ENCODE peak calls at places on chromosomes 11 and 22, in ten cellular contexts. Y, W, P, J, S, A, D, N, Z and C are unnamed samples.

GRCh38 chr11:19849107-19849789 is 136.6 kb downstream of the NAV2 start:
- DNase-seq in Y (no peak), W (no peak), P (peak), J (no peak), S (peak), A (no peak), D (no peak), N (no peak), Z (no peak), C (peak)

GRCh38 chr11:119315139-119316016 is 1.6 kb downstream of the MCAM start:
- DNase-seq in Y (no peak), W (no peak), P (no peak), J (peak), S (no peak), A (no peak), D (no peak), N (peak), Z (peak), C (no peak)

GRCh38 chr11:83480811-83481210 is 194.6 kb upstream of the CCDC90B start:
- DNase-seq in Y (no peak), W (no peak), P (no peak), J (no peak), S (no peak), A (no peak), D (no peak), N (no peak), Z (no peak), C (peak)

GRCh38 chr22:36585841-36586240 is 56.9 kb upstream of the EIF3D start:
- DNase-seq in Y (no peak), W (no peak), P (no peak), J (no peak), S (no peak), A (peak), D (no peak), N (no peak), Z (no peak), C (no peak)

GRCh38 chr22:35839811-35840739 is 122.4 kb downstream of the APOL5 start:
- DNase-seq in Y (peak), W (no peak), P (peak), J (peak), S (peak), A (peak), D (peak), N (peak), Z (peak), C (peak)

GRCh38 chr11:69511358-69512015 is 30.0 kb downstream of the LINC01488 start:
- DNase-seq in Y (no peak), W (no peak), P (no peak), J (no peak), S (no peak), A (peak), D (no peak), N (no peak), Z (no peak), C (peak)

GRCh38 chr22:18076060-18076497 is 1.7 kb upstream of the PEX26 start:
- DNase-seq in Y (no peak), W (no peak), P (peak), J (peak), S (peak), A (peak), D (peak), N (peak), Z (peak), C (peak)

GRCh38 chr11:81098471-81098870 is 1635.2 kb downstream of the FAM181B start:
- DNase-seq in Y (no peak), W (no peak), P (no peak), J (no peak), S (peak), A (no peak), D (no peak), N (no peak), Z (no peak), C (no peak)

GRCh38 chr11:86639172-86639571 is 33.2 kb downstream of the ME3 start:
- DNase-seq in Y (no peak), W (no peak), P (no peak), J (no peak), S (no peak), A (no peak), D (no peak), N (no peak), Z (no peak), C (no peak)

GRCh38 chr11:28152743-28153142 is 44.6 kb downstream of the METTL15 start:
- DNase-seq in Y (no peak), W (no peak), P (no peak), J (no peak), S (no peak), A (no peak), D (no peak), N (no peak), Z (no peak), C (no peak)

GRCh38 chr11:122746050-122746478 is 90.5 kb downstream of the UBASH3B start:
- DNase-seq in Y (no peak), W (peak), P (no peak), J (peak), S (no peak), A (no peak), D (no peak), N (no peak), Z (peak), C (no peak)

GRCh38 chr11:12174145-12175143 is 64.1 kb downstream of the MICAL2 start:
- DNase-seq in Y (no peak), W (no peak), P (no peak), J (no peak), S (no peak), A (no peak), D (no peak), N (no peak), Z (no peak), C (peak)

GRCh38 chr11:78419327-78419726 is 1.7 kb upstream of the GAB2 start:
- DNase-seq in Y (peak), W (no peak), P (peak), J (peak), S (no peak), A (no peak), D (peak), N (no peak), Z (no peak), C (peak)

GRCh38 chr11:119446434-119446833 is 23.5 kb upstream of the THY1 start:
- DNase-seq in Y (no peak), W (no peak), P (no peak), J (no peak), S (no peak), A (no peak), D (no peak), N (no peak), Z (no peak), C (no peak)

GRCh38 chr22:19107730-19108074 is 14.5 kb downstream of the DGCR2 start:
- DNase-seq in Y (no peak), W (no peak), P (no peak), J (no peak), S (no peak), A (no peak), D (no peak), N (no peak), Z (no peak), C (no peak)

GRCh38 chr22:36554101-36554500 is 25.1 kb upstream of the EIF3D start:
- DNase-seq in Y (no peak), W (no peak), P (no peak), J (no peak), S (no peak), A (no peak), D (no peak), N (no peak), Z (peak), C (no peak)

GRCh38 chr11:36488096-36488495 is 22.0 kb downstream of the TRAF6 start:
- DNase-seq in Y (no peak), W (no peak), P (no peak), J (no peak), S (no peak), A (no peak), D (no peak), N (no peak), Z (peak), C (no peak)

GRCh38 chr22:49600891-49601431 is 226.7 kb downstream of the BRD1 start:
- DNase-seq in Y (no peak), W (no peak), P (no peak), J (no peak), S (no peak), A (no peak), D (no peak), N (no peak), Z (peak), C (no peak)

GRCh38 chr11:8015753-8016239 is 28.7 kb downstream of the EIF3F start:
- DNase-seq in Y (no peak), W (no peak), P (peak), J (no peak), S (no peak), A (no peak), D (no peak), N (peak), Z (no peak), C (peak)

GRCh38 chr22:23292453-23293350 is 112.4 kb downstream of the BCR start:
- DNase-seq in Y (no peak), W (no peak), P (no peak), J (no peak), S (no peak), A (peak), D (no peak), N (no peak), Z (no peak), C (no peak)

GRCh38 chr22:41907436-41908401 is 7.2 kb downstream of the SHISA8 start:
- DNase-seq in Y (no peak), W (no peak), P (no peak), J (no peak), S (no peak), A (no peak), D (no peak), N (no peak), Z (no peak), C (no peak)

GRCh38 chr11:64844330-64845124 is at the start of gene CDC42BPG:
- DNase-seq in Y (no peak), W (peak), P (no peak), J (peak), S (peak), A (peak), D (peak), N (peak), Z (peak), C (peak)

GRCh38 chr22:36104988-36105387 is 55.6 kb downstream of the APOL3 start:
- DNase-seq in Y (no peak), W (no peak), P (no peak), J (no peak), S (no peak), A (no peak), D (no peak), N (no peak), Z (no peak), C (peak)

GRCh38 chr11:15551897-15552851 is 437.5 kb downstream of the INSC start:
- DNase-seq in Y (no peak), W (no peak), P (no peak), J (no peak), S (no peak), A (no peak), D (no peak), N (no peak), Z (no peak), C (no peak)

GRCh38 chr11:102010776-102011500 is 36.3 kb upstream of the CFAP300 start:
- DNase-seq in Y (peak), W (no peak), P (peak), J (peak), S (peak), A (peak), D (peak), N (peak), Z (no peak), C (peak)

GRCh38 chr11:88680806-88681205 is 343.3 kb upstream of the CTSC start:
- DNase-seq in Y (no peak), W (no peak), P (no peak), J (no peak), S (no peak), A (no peak), D (no peak), N (no peak), Z (no peak), C (peak)

GRCh38 chr11:93143800-93144199 is 54.0 kb downstream of the SLC36A4 start:
- DNase-seq in Y (no peak), W (no peak), P (no peak), J (no peak), S (no peak), A (no peak), D (no peak), N (no peak), Z (no peak), C (peak)

GRCh38 chr11:64607381-64608259 is 16.6 kb downstream of the SLC22A12 start:
- DNase-seq in Y (no peak), W (no peak), P (no peak), J (no peak), S (no peak), A (peak), D (no peak), N (no peak), Z (no peak), C (peak)

DNA sequence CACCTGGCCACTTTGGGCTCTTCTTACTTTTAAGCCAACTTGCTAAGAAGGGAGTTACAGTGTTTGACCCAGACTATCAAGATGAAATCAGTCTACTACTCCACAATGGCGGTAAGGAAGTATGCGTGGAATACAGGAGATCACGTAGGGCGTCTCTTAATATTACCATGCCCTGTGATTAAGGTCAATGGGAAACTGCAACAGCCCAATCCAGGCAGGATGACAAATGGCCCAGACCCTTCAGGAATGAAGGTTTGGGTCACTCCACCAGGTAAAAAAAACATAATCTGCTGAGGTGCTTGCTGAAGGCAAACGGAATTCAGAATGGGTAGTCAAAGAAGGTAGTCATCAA is 1.0 kb upstream of the YPEL4 start:
- DNase-seq in Y (no peak), W (no peak), P (no peak), J (no peak), S (no peak), A (no peak), D (no peak), N (no peak), Z (no peak), C (no peak)
- H3K4me3 ChIP-seq in Y (no peak), W (no peak), P (no peak), J (no peak), S (no peak), A (no peak), D (no peak), N (no peak), Z (no peak), C (no peak)

GRCh38 chr11:116871248-116871647 is 33.8 kb upstream of the APOA1 start:
- DNase-seq in Y (no peak), W (no peak), P (no peak), J (no peak), S (no peak), A (no peak), D (no peak), N (no peak), Z (no peak), C (peak)
- H3K4me3 ChIP-seq in Y (no peak), W (no peak), P (no peak), J (no peak), S (no peak), A (no peak), D (no peak), N (no peak), Z (no peak), C (no peak)

GRCh38 chr11:109862808-109863207 is 230.4 kb upstream of the ZC3H12C start:
- DNase-seq in Y (no peak), W (no peak), P (no peak), J (no peak), S (no peak), A (no peak), D (no peak), N (no peak), Z (no peak), C (peak)
- H3K4me3 ChIP-seq in Y (no peak), W (no peak), P (no peak), J (no peak), S (no peak), A (no peak), D (no peak), N (no peak), Z (no peak), C (no peak)

DNA sequence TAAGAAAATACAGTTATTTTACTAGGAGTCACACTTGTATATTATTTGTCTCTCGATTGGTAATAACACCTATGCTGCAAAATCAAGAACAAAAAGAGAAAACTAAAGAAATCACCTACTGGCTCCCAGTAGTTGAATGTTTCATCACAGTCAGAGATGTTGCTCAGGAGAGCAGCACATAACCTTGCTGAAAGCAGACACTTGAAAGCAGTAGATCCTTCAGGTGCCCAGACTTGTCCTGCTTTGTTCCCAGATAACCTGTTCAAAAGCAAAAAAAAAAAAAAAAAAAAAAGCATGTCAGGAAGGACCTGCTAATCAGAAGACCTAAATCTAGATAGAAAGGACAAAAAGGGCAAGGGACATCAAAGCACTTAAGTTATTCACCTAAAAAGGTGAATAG is 1.3 kb downstream of the ALG9 start:
- DNase-seq in Y (no peak), W (no peak), P (no peak), J (no peak), S (no peak), A (no peak), D (no peak), N (no peak), Z (no peak), C (no peak)
- H3K4me3 ChIP-seq in Y (no peak), W (no peak), P (no peak), J (no peak), S (peak), A (no peak), D (no peak), N (no peak), Z (peak), C (no peak)

GRCh38 chr22:43861529-43861928 is 784 bp downstream of the SULT4A1 start:
- DNase-seq in Y (no peak), W (no peak), P (no peak), J (no peak), S (peak), A (no peak), D (no peak), N (no peak), Z (no peak), C (peak)

GRCh38 chr22:43862882-43863202 is 529 bp upstream of the SULT4A1 start:
- DNase-seq in Y (no peak), W (no peak), P (no peak), J (no peak), S (no peak), A (peak), D (no peak), N (no peak), Z (no peak), C (no peak)

GRCh38 chr22:43860126-43860525 is 2.2 kb downstream of the SULT4A1 start:
- DNase-seq in Y (no peak), W (no peak), P (no peak), J (no peak), S (peak), A (peak), D (no peak), N (no peak), Z (no peak), C (no peak)

GRCh38 chr22:43860831-43861230 is 1.5 kb downstream of the SULT4A1 start:
- DNase-seq in Y (no peak), W (no peak), P (no peak), J (no peak), S (peak), A (peak), D (no peak), N (no peak), Z (no peak), C (no peak)

DNA sequence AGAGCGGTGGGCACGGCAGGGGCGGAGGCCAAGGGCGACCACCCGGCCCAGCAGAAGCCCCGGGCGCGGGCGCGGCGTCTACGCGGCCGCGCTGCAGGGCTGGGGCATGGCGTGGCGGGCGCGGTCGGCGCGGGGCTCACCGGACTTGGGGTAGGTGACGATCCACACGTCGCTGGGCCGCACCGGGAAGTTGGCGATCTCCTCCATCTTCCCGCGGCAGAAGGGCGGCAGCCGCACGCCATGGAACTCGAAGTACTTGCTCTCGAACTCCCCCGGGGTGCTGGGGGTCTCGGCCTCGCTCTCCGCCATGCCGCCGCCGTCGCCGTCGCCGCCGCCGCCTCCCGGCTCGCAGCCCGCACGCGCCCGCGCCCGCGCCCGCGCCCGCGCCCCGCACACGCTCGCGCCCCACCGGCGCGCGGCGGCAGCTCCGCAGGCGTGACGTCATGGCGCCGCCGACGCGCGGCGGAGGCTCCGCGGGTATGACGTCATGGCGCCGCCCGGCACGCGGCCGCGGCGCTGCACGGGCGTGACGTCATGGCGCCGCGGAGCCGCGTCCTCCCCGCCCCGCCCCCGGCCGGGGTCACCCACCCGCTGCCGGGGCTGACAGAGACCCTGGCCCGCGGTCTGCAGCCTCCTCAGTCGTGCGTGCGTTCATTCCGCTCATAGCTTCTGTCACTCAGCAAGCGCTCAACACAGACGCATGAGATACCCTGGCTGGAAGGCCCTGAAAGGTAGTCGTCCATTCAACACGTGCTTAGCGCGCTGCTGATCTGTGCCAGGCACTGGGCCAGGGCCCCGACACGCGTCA is at the start of gene SULT4A1:
- DNase-seq in Y (no peak), W (no peak), P (no peak), J (no peak), S (peak), A (peak), D (no peak), N (peak), Z (no peak), C (peak)
- H3K4me3 ChIP-seq in Y (peak), W (no peak), P (peak), J (no peak), S (peak), A (no peak), D (peak), N (peak), Z (no peak), C (no peak)

GRCh38 chr11:1387961-1388762 is 1.6 kb upstream of the BRSK2 start:
- DNase-seq in Y (no peak), W (no peak), P (no peak), J (peak), S (peak), A (peak), D (no peak), N (peak), Z (no peak), C (no peak)
- H3K4me3 ChIP-seq in Y (no peak), W (no peak), P (peak), J (no peak), S (peak), A (no peak), D (peak), N (peak), Z (no peak), C (no peak)

GRCh38 chr11:62687508-62688396 is 1.6 kb downstream of the LRRN4CL start:
- DNase-seq in Y (no peak), W (no peak), P (no peak), J (no peak), S (no peak), A (peak), D (no peak), N (no peak), Z (no peak), C (no peak)

GRCh38 chr11:62689421-62690183 is at the start of gene LRRN4CL:
- DNase-seq in Y (no peak), W (no peak), P (peak), J (peak), S (no peak), A (no peak), D (no peak), N (no peak), Z (no peak), C (peak)

GRCh38 chr11:62682518-62682917 is 3.6 kb upstream of the UBXN1 start:
- DNase-seq in Y (no peak), W (no peak), P (no peak), J (peak), S (no peak), A (no peak), D (no peak), N (no peak), Z (no peak), C (no peak)

DNA sequence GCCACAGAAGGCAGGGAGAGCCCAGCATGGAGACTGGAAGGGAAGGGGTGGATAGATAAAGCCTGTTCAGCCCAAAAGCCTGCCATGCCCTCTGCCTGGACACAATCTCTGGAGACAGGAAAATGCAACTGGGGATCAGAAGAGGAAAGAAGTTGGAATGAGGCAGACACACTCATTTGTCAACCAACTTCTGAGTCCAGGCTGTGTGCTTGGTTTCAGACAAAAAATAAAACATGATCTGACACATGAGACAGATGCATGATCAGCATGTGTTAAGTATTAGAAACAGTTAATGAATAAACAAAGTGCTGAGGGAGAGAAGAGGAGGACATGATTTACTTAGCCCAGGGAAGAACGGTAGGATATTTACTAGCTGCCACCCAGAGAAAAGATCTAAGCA is 849 bp downstream of the LRRN4CL start:
- DNase-seq in Y (no peak), W (no peak), P (no peak), J (no peak), S (no peak), A (no peak), D (no peak), N (no peak), Z (no peak), C (no peak)
- H3K4me3 ChIP-seq in Y (no peak), W (no peak), P (peak), J (peak), S (no peak), A (peak), D (no peak), N (no peak), Z (no peak), C (peak)

GRCh38 chr11:66050581-66051231 is 1.5 kb upstream of the SF3B2 start:
- DNase-seq in Y (no peak), W (no peak), P (no peak), J (no peak), S (peak), A (no peak), D (peak), N (peak), Z (no peak), C (no peak)
- H3K4me3 ChIP-seq in Y (no peak), W (no peak), P (no peak), J (no peak), S (peak), A (no peak), D (no peak), N (peak), Z (peak), C (no peak)